ENCODE peak calls at places on chromosomes 3 and 15, in eight cellular contexts. One of them, this sample, is unnamed.

GRCh38 chr3:124318014-124318413 is 326.1 kb upstream of the ROPN1 start:
- DNase-seq in B cell: no peak
- DNase-seq in occipital lobe: no peak
- DNase-seq in SJSA1: no peak
- DNase-seq in NCI-H187: no peak
- DNase-seq in amniotic epithelial cell: no peak
- DNase-seq in left cardiac atrium: no peak
- DNase-seq in GM12865: no peak
- DNase-seq in this sample: no peak

GRCh38 chr3:129087138-129087702 is 26.6 kb downstream of the GP9 start:
- DNase-seq in B cell: no peak
- DNase-seq in occipital lobe: no peak
- DNase-seq in SJSA1: no peak
- DNase-seq in NCI-H187: no peak
- DNase-seq in amniotic epithelial cell: no peak
- DNase-seq in left cardiac atrium: peak
- DNase-seq in GM12865: no peak
- DNase-seq in this sample: peak

GRCh38 chr3:129645291-129645690 is 38.8 kb upstream of the PLXND1 start:
- DNase-seq in B cell: no peak
- DNase-seq in occipital lobe: no peak
- DNase-seq in SJSA1: no peak
- DNase-seq in NCI-H187: no peak
- DNase-seq in amniotic epithelial cell: no peak
- DNase-seq in left cardiac atrium: no peak
- DNase-seq in GM12865: no peak
- DNase-seq in this sample: no peak

GRCh38 chr3:123638936-123639680 is 54.3 kb upstream of the HACD2 start:
- DNase-seq in B cell: no peak
- DNase-seq in occipital lobe: no peak
- DNase-seq in SJSA1: no peak
- DNase-seq in NCI-H187: no peak
- DNase-seq in amniotic epithelial cell: no peak
- DNase-seq in left cardiac atrium: no peak
- DNase-seq in GM12865: no peak
- DNase-seq in this sample: peak

GRCh38 chr3:22988566-22988965 is 214.6 kb upstream of the UBE2E2 start:
- DNase-seq in B cell: no peak
- DNase-seq in occipital lobe: no peak
- DNase-seq in SJSA1: no peak
- DNase-seq in NCI-H187: peak
- DNase-seq in amniotic epithelial cell: no peak
- DNase-seq in left cardiac atrium: peak
- DNase-seq in GM12865: no peak
- DNase-seq in this sample: peak

GRCh38 chr3:21059409-21059808 is 691.6 kb downstream of the ZNF385D start:
- DNase-seq in B cell: no peak
- DNase-seq in occipital lobe: no peak
- DNase-seq in SJSA1: no peak
- DNase-seq in NCI-H187: no peak
- DNase-seq in amniotic epithelial cell: no peak
- DNase-seq in left cardiac atrium: no peak
- DNase-seq in GM12865: no peak
- DNase-seq in this sample: no peak

GRCh38 chr15:55196011-55196410 is 730 bp downstream of the RSL24D1 start:
- DNase-seq in B cell: no peak
- DNase-seq in occipital lobe: no peak
- DNase-seq in SJSA1: no peak
- DNase-seq in NCI-H187: no peak
- DNase-seq in amniotic epithelial cell: peak
- DNase-seq in left cardiac atrium: no peak
- DNase-seq in GM12865: peak
- DNase-seq in this sample: no peak

GRCh38 chr3:14885307-14885706 is 62.1 kb upstream of the NR2C2 start:
- DNase-seq in B cell: no peak
- DNase-seq in occipital lobe: no peak
- DNase-seq in SJSA1: no peak
- DNase-seq in NCI-H187: no peak
- DNase-seq in amniotic epithelial cell: no peak
- DNase-seq in left cardiac atrium: no peak
- DNase-seq in GM12865: no peak
- DNase-seq in this sample: no peak